ENCODE peak calls at places on chromosomes 11 and 22, in four cellular contexts. One of them, this sample, is unnamed.

GRCh38 chr11:6900327-6900999 is 8.2 kb upstream of the OR2D2 start:
- DNase-seq in stimulated activated CD4-positive, alpha-beta T cell treated with anti-CD3 and anti-CD28 coated beads, TNF-alpha, amount 100 ng/mL, for 48 hours: no peak
- DNase-seq in glomerular endothelial cell: no peak
- DNase-seq in AG08396: no peak
- DNase-seq in this sample: peak

GRCh38 chr11:120304526-120304925 is 20.6 kb upstream of the TLCD5 start:
- DNase-seq in stimulated activated CD4-positive, alpha-beta T cell treated with anti-CD3 and anti-CD28 coated beads, TNF-alpha, amount 100 ng/mL, for 48 hours: no peak
- DNase-seq in glomerular endothelial cell: no peak
- DNase-seq in AG08396: no peak
- DNase-seq in this sample: peak

GRCh38 chr22:29078869-29079207 is 6.0 kb downstream of the KREMEN1 start:
- DNase-seq in stimulated activated CD4-positive, alpha-beta T cell treated with anti-CD3 and anti-CD28 coated beads, TNF-alpha, amount 100 ng/mL, for 48 hours: no peak
- DNase-seq in glomerular endothelial cell: no peak
- DNase-seq in AG08396: no peak
- DNase-seq in this sample: no peak

GRCh38 chr11:19651654-19652053 is 61.0 kb upstream of the NAV2 start:
- DNase-seq in stimulated activated CD4-positive, alpha-beta T cell treated with anti-CD3 and anti-CD28 coated beads, TNF-alpha, amount 100 ng/mL, for 48 hours: no peak
- DNase-seq in glomerular endothelial cell: no peak
- DNase-seq in AG08396: no peak
- DNase-seq in this sample: peak

GRCh38 chr11:34214961-34215805 is 109.8 kb downstream of the NAT10 start:
- DNase-seq in stimulated activated CD4-positive, alpha-beta T cell treated with anti-CD3 and anti-CD28 coated beads, TNF-alpha, amount 100 ng/mL, for 48 hours: peak
- DNase-seq in glomerular endothelial cell: no peak
- DNase-seq in AG08396: no peak
- DNase-seq in this sample: peak

GRCh38 chr11:62512961-62513360 is 33.6 kb downstream of the AHNAK start:
- DNase-seq in stimulated activated CD4-positive, alpha-beta T cell treated with anti-CD3 and anti-CD28 coated beads, TNF-alpha, amount 100 ng/mL, for 48 hours: no peak
- DNase-seq in glomerular endothelial cell: no peak
- DNase-seq in AG08396: no peak
- DNase-seq in this sample: no peak

GRCh38 chr11:64803846-64804345 is 882 bp upstream of the MAP4K2 start:
- DNase-seq in stimulated activated CD4-positive, alpha-beta T cell treated with anti-CD3 and anti-CD28 coated beads, TNF-alpha, amount 100 ng/mL, for 48 hours: no peak
- DNase-seq in glomerular endothelial cell: no peak
- DNase-seq in AG08396: peak
- DNase-seq in this sample: peak

GRCh38 chr11:10473371-10473770 is 18.3 kb downstream of the AMPD3 start:
- DNase-seq in stimulated activated CD4-positive, alpha-beta T cell treated with anti-CD3 and anti-CD28 coated beads, TNF-alpha, amount 100 ng/mL, for 48 hours: no peak
- DNase-seq in glomerular endothelial cell: no peak
- DNase-seq in AG08396: no peak
- DNase-seq in this sample: no peak

GRCh38 chr11:26904801-26905200 is 89.1 kb upstream of the FIBIN start:
- DNase-seq in stimulated activated CD4-positive, alpha-beta T cell treated with anti-CD3 and anti-CD28 coated beads, TNF-alpha, amount 100 ng/mL, for 48 hours: no peak
- DNase-seq in glomerular endothelial cell: no peak
- DNase-seq in AG08396: no peak
- DNase-seq in this sample: no peak

GRCh38 chr11:812390-812789 is 2.6 kb downstream of the RPLP2 start:
- DNase-seq in stimulated activated CD4-positive, alpha-beta T cell treated with anti-CD3 and anti-CD28 coated beads, TNF-alpha, amount 100 ng/mL, for 48 hours: no peak
- DNase-seq in glomerular endothelial cell: no peak
- DNase-seq in AG08396: no peak
- DNase-seq in this sample: no peak

GRCh38 chr22:49734390-49734789 is 93.3 kb downstream of the BRD1 start:
- DNase-seq in stimulated activated CD4-positive, alpha-beta T cell treated with anti-CD3 and anti-CD28 coated beads, TNF-alpha, amount 100 ng/mL, for 48 hours: no peak
- DNase-seq in glomerular endothelial cell: no peak
- DNase-seq in AG08396: no peak
- DNase-seq in this sample: no peak

GRCh38 chr22:19132693-19133400 is 1.7 kb downstream of the TSSK2 start:
- DNase-seq in stimulated activated CD4-positive, alpha-beta T cell treated with anti-CD3 and anti-CD28 coated beads, TNF-alpha, amount 100 ng/mL, for 48 hours: no peak
- DNase-seq in glomerular endothelial cell: no peak
- DNase-seq in AG08396: no peak
- DNase-seq in this sample: no peak

GRCh38 chr11:105000797-105001196 is 22.2 kb downstream of the CASP5 start:
- DNase-seq in stimulated activated CD4-positive, alpha-beta T cell treated with anti-CD3 and anti-CD28 coated beads, TNF-alpha, amount 100 ng/mL, for 48 hours: peak
- DNase-seq in glomerular endothelial cell: no peak
- DNase-seq in AG08396: no peak
- DNase-seq in this sample: peak

GRCh38 chr11:12189543-12190235 is 79.3 kb downstream of the MICAL2 start:
- DNase-seq in stimulated activated CD4-positive, alpha-beta T cell treated with anti-CD3 and anti-CD28 coated beads, TNF-alpha, amount 100 ng/mL, for 48 hours: no peak
- DNase-seq in glomerular endothelial cell: no peak
- DNase-seq in AG08396: no peak
- DNase-seq in this sample: no peak

GRCh38 chr22:45868586-45869443 is 108.1 kb downstream of the WNT7B start:
- DNase-seq in stimulated activated CD4-positive, alpha-beta T cell treated with anti-CD3 and anti-CD28 coated beads, TNF-alpha, amount 100 ng/mL, for 48 hours: no peak
- DNase-seq in glomerular endothelial cell: no peak
- DNase-seq in AG08396: no peak
- DNase-seq in this sample: no peak

GRCh38 chr11:10506013-10506370 is 35.0 kb downstream of the RNF141 start:
- DNase-seq in stimulated activated CD4-positive, alpha-beta T cell treated with anti-CD3 and anti-CD28 coated beads, TNF-alpha, amount 100 ng/mL, for 48 hours: no peak
- DNase-seq in glomerular endothelial cell: no peak
- DNase-seq in AG08396: no peak
- DNase-seq in this sample: no peak

GRCh38 chr22:45007247-45007945 is 2.4 kb downstream of the PHF21B start:
- DNase-seq in stimulated activated CD4-positive, alpha-beta T cell treated with anti-CD3 and anti-CD28 coated beads, TNF-alpha, amount 100 ng/mL, for 48 hours: no peak
- DNase-seq in glomerular endothelial cell: no peak
- DNase-seq in AG08396: peak
- DNase-seq in this sample: no peak

GRCh38 chr22:31579835-31580242 is 82.2 kb downstream of the PISD start:
- DNase-seq in stimulated activated CD4-positive, alpha-beta T cell treated with anti-CD3 and anti-CD28 coated beads, TNF-alpha, amount 100 ng/mL, for 48 hours: no peak
- DNase-seq in glomerular endothelial cell: no peak
- DNase-seq in AG08396: no peak
- DNase-seq in this sample: peak

This sample was measured in DMS53.